ENCODE peak calls at places on chromosomes 3 and 15, in six cellular contexts. One of them, this sample, is unnamed.

GRCh38 chr15:31366169-31366734 is 39.6 kb downstream of the KLF13 start:
- DNase-seq in heart left ventricle: peak; percentile 67
- DNase-seq in GM10248: no peak
- DNase-seq in RWPE1: no peak
- DNase-seq in Calu3: no peak
- DNase-seq in transverse colon: peak; percentile 49
- DNase-seq in this sample: no peak

GRCh38 chr15:74317820-74318375 is 49.5 kb downstream of the CYP11A1 start:
- DNase-seq in Calu3: no peak
- DNase-seq in transverse colon: peak; percentile 43
- DNase-seq in RWPE1: no peak
- DNase-seq in GM10248: no peak
- DNase-seq in heart left ventricle: peak; percentile 93
- DNase-seq in this sample: no peak

GRCh38 chr3:53773586-53774368 is 72.4 kb downstream of the CHDH start:
- DNase-seq in transverse colon: no peak
- DNase-seq in RWPE1: no peak
- DNase-seq in Calu3: no peak
- DNase-seq in GM10248: peak; percentile 68
- DNase-seq in heart left ventricle: no peak
- DNase-seq in this sample: no peak

GRCh38 chr3:160685144-160685766 is 8.3 kb downstream of the ARL14 start:
- DNase-seq in heart left ventricle: no peak
- DNase-seq in GM10248: no peak
- DNase-seq in Calu3: no peak
- DNase-seq in transverse colon: no peak
- DNase-seq in RWPE1: no peak
- DNase-seq in this sample: no peak

GRCh38 chr15:68352401-68353062 is 75.0 kb downstream of the FEM1B start:
- DNase-seq in GM10248: no peak
- DNase-seq in RWPE1: peak; percentile 74
- DNase-seq in heart left ventricle: peak; percentile 31
- DNase-seq in transverse colon: peak; percentile 23
- DNase-seq in Calu3: no peak
- DNase-seq in this sample: peak; percentile 83

GRCh38 chr3:172675371-172676193 is 35.3 kb downstream of the NCEH1 start:
- DNase-seq in transverse colon: no peak
- DNase-seq in GM10248: peak; percentile 58
- DNase-seq in RWPE1: no peak
- DNase-seq in Calu3: peak; percentile 48
- DNase-seq in heart left ventricle: no peak
- DNase-seq in this sample: no peak

GRCh38 chr3:37540786-37541185 is 320.9 kb upstream of the CTDSPL start:
- DNase-seq in Calu3: no peak
- DNase-seq in RWPE1: no peak
- DNase-seq in heart left ventricle: no peak
- DNase-seq in transverse colon: no peak
- DNase-seq in GM10248: no peak
- DNase-seq in this sample: no peak

GRCh38 chr3:132605374-132605792 is 8.3 kb downstream of the ACKR4 start:
- DNase-seq in GM10248: no peak
- DNase-seq in heart left ventricle: no peak
- DNase-seq in Calu3: no peak
- DNase-seq in RWPE1: no peak
- DNase-seq in transverse colon: no peak
- DNase-seq in this sample: no peak

GRCh38 chr3:195033531-195034091 is 237.3 kb downstream of the XXYLT1 start:
- DNase-seq in RWPE1: peak; percentile 38
- DNase-seq in heart left ventricle: no peak
- DNase-seq in transverse colon: peak; percentile 67
- DNase-seq in GM10248: no peak
- DNase-seq in Calu3: peak; percentile 87
- DNase-seq in this sample: no peak

GRCh38 chr15:39016706-39017105 is 452.1 kb upstream of the RASGRP1 start:
- DNase-seq in GM10248: no peak
- DNase-seq in RWPE1: no peak
- DNase-seq in Calu3: no peak
- DNase-seq in transverse colon: no peak
- DNase-seq in heart left ventricle: no peak
- DNase-seq in this sample: no peak

GRCh38 chr3:173635826-173636225 is 238.3 kb downstream of the NLGN1 start:
- DNase-seq in RWPE1: no peak
- DNase-seq in heart left ventricle: no peak
- DNase-seq in Calu3: no peak
- DNase-seq in transverse colon: no peak
- DNase-seq in GM10248: no peak
- DNase-seq in this sample: no peak

GRCh38 chr3:173111321-173111720 is 29.7 kb downstream of the SPATA16 start:
- DNase-seq in RWPE1: no peak
- DNase-seq in Calu3: no peak
- DNase-seq in heart left ventricle: no peak
- DNase-seq in GM10248: no peak
- DNase-seq in transverse colon: no peak
- DNase-seq in this sample: no peak

DNA sequence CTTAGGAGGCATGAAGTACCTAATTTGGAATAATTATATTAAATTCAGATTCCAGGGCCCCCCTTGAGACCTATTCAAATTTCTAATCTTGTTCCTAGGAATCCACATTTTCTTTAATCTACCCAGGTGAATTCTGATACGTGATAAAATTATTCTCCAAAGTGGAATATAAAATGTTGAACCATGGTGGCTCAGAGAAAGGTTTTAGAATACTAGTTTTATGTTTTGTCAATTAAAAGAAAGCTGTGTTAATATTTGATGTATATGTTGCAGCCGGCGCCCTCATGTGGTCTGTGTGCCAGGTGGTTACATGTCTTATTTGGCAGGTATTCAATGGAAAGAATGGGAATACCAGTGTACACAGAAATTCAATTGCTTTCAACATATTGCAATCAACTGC is 321.8 kb downstream of the FEZF2 start:
- DNase-seq in Calu3: no peak
- DNase-seq in RWPE1: peak; percentile 18
- DNase-seq in GM10248: no peak
- DNase-seq in heart left ventricle: no peak
- DNase-seq in transverse colon: peak; percentile 47
- DNase-seq in this sample: no peak
- TF ChIP-seq CTCF in Calu3: no peak
- TF ChIP-seq CTCF in RWPE1: peak; percentile 52
- TF ChIP-seq CTCF in GM10248: no peak
- TF ChIP-seq CTCF in heart left ventricle: peak; percentile 6
- TF ChIP-seq CTCF in transverse colon: peak; percentile 38
- TF ChIP-seq CTCF in this sample: no peak

DNA sequence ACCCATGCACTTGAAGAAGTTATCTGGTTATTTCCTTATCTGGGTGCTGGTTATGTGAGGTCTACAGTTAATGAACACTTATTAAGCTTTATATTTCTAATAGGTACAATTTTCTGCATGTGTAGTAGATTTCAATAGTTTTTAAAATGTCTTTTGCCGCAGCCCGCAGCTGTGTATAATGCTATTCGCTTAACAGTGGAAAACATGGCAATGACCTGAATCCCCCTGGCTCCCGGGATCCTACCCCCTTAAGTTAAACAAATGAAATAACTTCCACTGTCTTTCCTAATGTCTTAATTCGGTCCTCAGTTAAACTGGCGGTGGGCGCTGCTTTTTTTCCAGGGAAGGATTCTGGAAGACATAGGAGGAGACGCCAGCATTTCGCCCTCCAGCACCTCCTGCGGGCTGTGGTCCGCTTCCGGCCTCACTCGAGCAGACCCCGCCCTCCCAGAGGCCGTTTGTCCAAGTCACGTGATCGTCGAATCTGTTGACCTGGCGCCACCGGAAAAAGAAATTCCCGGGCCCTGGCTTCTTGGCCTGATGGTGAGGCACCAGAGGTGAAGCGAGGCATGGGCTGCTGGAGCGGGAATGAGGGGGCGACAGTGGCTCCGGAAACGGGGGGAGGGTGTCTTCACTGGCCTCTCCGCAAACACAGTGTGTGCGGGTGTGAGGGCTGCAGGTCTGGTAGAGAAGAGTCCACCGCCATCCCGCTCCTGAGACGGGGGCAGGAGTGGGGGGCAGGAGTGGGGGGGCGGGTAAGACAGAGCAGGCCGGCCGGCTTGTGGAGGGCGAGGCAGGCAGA is 45.6 kb upstream of the CSPG4 start:
- DNase-seq in GM10248: peak; percentile 87
- DNase-seq in Calu3: peak; percentile 93
- DNase-seq in heart left ventricle: peak; percentile 94
- DNase-seq in RWPE1: peak; percentile 93
- DNase-seq in transverse colon: peak; percentile 93
- DNase-seq in this sample: peak; percentile 74
- TF ChIP-seq CTCF in GM10248: peak; percentile 8
- TF ChIP-seq CTCF in Calu3: peak; percentile 18
- TF ChIP-seq CTCF in heart left ventricle: no peak
- TF ChIP-seq CTCF in RWPE1: peak; percentile 57
- TF ChIP-seq CTCF in transverse colon: peak; percentile 29
- TF ChIP-seq CTCF in this sample: peak; percentile 40

GRCh38 chr3:5731100-5731499 is 543.6 kb downstream of the EDEM1 start:
- DNase-seq in RWPE1: no peak
- DNase-seq in GM10248: no peak
- DNase-seq in heart left ventricle: no peak
- DNase-seq in transverse colon: no peak
- DNase-seq in Calu3: no peak
- DNase-seq in this sample: no peak
- TF ChIP-seq CTCF in RWPE1: no peak
- TF ChIP-seq CTCF in GM10248: no peak
- TF ChIP-seq CTCF in heart left ventricle: peak; percentile 11
- TF ChIP-seq CTCF in transverse colon: peak; percentile 58
- TF ChIP-seq CTCF in Calu3: no peak
- TF ChIP-seq CTCF in this sample: peak; percentile 64

GRCh38 chr3:34683851-34684250 is 885.4 kb downstream of the PDCD6IP start:
- DNase-seq in Calu3: peak; percentile 66
- DNase-seq in GM10248: no peak
- DNase-seq in transverse colon: peak; percentile 74
- DNase-seq in RWPE1: no peak
- DNase-seq in heart left ventricle: peak; percentile 59
- DNase-seq in this sample: no peak
- TF ChIP-seq CTCF in Calu3: no peak
- TF ChIP-seq CTCF in GM10248: peak; percentile 63
- TF ChIP-seq CTCF in transverse colon: peak; percentile 52
- TF ChIP-seq CTCF in RWPE1: peak; percentile 35
- TF ChIP-seq CTCF in heart left ventricle: peak; percentile 44
- TF ChIP-seq CTCF in this sample: peak; percentile 45

GRCh38 chr15:85840802-85841152 is 46.1 kb upstream of the KLHL25 start:
- DNase-seq in heart left ventricle: no peak
- DNase-seq in transverse colon: no peak
- DNase-seq in GM10248: no peak
- DNase-seq in Calu3: no peak
- DNase-seq in RWPE1: no peak
- DNase-seq in this sample: no peak
- TF ChIP-seq CTCF in heart left ventricle: no peak
- TF ChIP-seq CTCF in transverse colon: peak; percentile 10
- TF ChIP-seq CTCF in GM10248: no peak
- TF ChIP-seq CTCF in Calu3: no peak
- TF ChIP-seq CTCF in RWPE1: peak; percentile 77
- TF ChIP-seq CTCF in this sample: peak; percentile 45

This sample was measured in CD14-positive monocyte.